ENCODE peak calls at places on chromosomes 6 and 20, in seven cellular contexts. O is head of caudate nucleus; L is fibroblast of mammary gland; F is mesothelial cell of epicardium; C is RKO; X is activated T-helper 1 cell treated with anti-CD3 and anti-CD28 coated beads, Interleukin-12 subunit alpha, Interleukin-12 subunit beta, Interleukin-2, Interleukin-4 antibody, amounts not matched to agents 30 ng/mL and 10 ng/mL and 1 ng/mL, durations not matched to agents 14 hours and 24 hours and 36 hours; Q is HuH-7. I is an unnamed sample.

GRCh38 chr20:1964061-1964460 is 29.8 kb downstream of the PDYN start:
- DNase-seq in O (no peak), L (no peak), F (no peak), C (no peak), X (no peak), Q (no peak), I (no peak)

GRCh38 chr20:4229415-4229814 is 214.1 kb upstream of the RNF24 start:
- DNase-seq in O (no peak), L (no peak), F (no peak), C (no peak), X (no peak), Q (no peak), I (no peak)

GRCh38 chr6:46011241-46012085 is 4.2 kb downstream of the CLIC5 start:
- DNase-seq in O (no peak), L (no peak), F (no peak), C (no peak), X (peak), Q (peak), I (peak)

GRCh38 chr6:29705389-29706231 is 17.6 kb upstream of the HLA-F start:
- DNase-seq in O (peak), L (peak), F (no peak), C (peak), X (no peak), Q (peak), I (no peak)

GRCh38 chr6:66496659-66497058 is 789.6 kb upstream of the EYS start:
- DNase-seq in O (no peak), L (peak), F (no peak), C (peak), X (no peak), Q (peak), I (no peak)

GRCh38 chr6:51598171-51598570 is 489.2 kb downstream of the PKHD1 start:
- DNase-seq in O (no peak), L (no peak), F (no peak), C (no peak), X (no peak), Q (no peak), I (no peak)

GRCh38 chr20:37095609-37096414 is at the start of gene RBL1:
- DNase-seq in O (peak), L (peak), F (peak), C (peak), X (peak), Q (peak), I (peak)

GRCh38 chr6:145502417-145502816 is 232.9 kb downstream of the EPM2A start:
- DNase-seq in O (no peak), L (peak), F (no peak), C (no peak), X (no peak), Q (no peak), I (no peak)

GRCh38 chr20:58713801-58714339 is 21.3 kb downstream of the NPEPL1 start:
- DNase-seq in O (peak), L (no peak), F (peak), C (no peak), X (no peak), Q (peak), I (peak)

GRCh38 chr6:154404791-154405400 is 48.3 kb upstream of the IPCEF1 start:
- DNase-seq in O (no peak), L (peak), F (no peak), C (no peak), X (no peak), Q (no peak), I (no peak)

GRCh38 chr6:138107078-138107751 is at the start of gene PERP:
- DNase-seq in O (peak), L (peak), F (peak), C (peak), X (peak), Q (peak), I (peak)

GRCh38 chr6:153048631-153049030 is 46.1 kb upstream of the MTRF1L start:
- DNase-seq in O (no peak), L (no peak), F (no peak), C (no peak), X (no peak), Q (no peak), I (no peak)

GRCh38 chr6:129490551-129491245 is 219.3 kb downstream of the ARHGAP18 start:
- DNase-seq in O (no peak), L (peak), F (no peak), C (peak), X (peak), Q (no peak), I (no peak)

GRCh38 chr20:23640873-23641667 is 3.3 kb upstream of the CST3 start:
- DNase-seq in O (no peak), L (no peak), F (no peak), C (no peak), X (no peak), Q (no peak), I (no peak)

GRCh38 chr6:143293526-143293925 is 157.0 kb downstream of the ADAT2 start:
- DNase-seq in O (no peak), L (peak), F (no peak), C (no peak), X (no peak), Q (no peak), I (no peak)

GRCh38 chr20:63610581-63611435 is 16.1 kb downstream of the GMEB2 start:
- DNase-seq in O (no peak), L (no peak), F (no peak), C (no peak), X (no peak), Q (no peak), I (no peak)

I was measured in left ventricle myocardium inferior.